ENCODE peak calls at places on chromosomes 1 and 21, in five cellular contexts. One of them, this sample, is unnamed.

GRCh38 chr1:228745497-228745896 is 10.2 kb downstream of the RHOU start:
- DNase-seq in small intestine: no peak
- DNase-seq in tibial artery: no peak
- DNase-seq in IMR-90: no peak
- DNase-seq in left lung: no peak
- DNase-seq in this sample: no peak

GRCh38 chr1:6343506-6344405 is 49.8 kb downstream of the ACOT7 start:
- DNase-seq in left lung: peak; percentile 67
- DNase-seq in small intestine: peak; percentile 91
- DNase-seq in IMR-90: peak; percentile 72
- DNase-seq in tibial artery: peak; percentile 58
- DNase-seq in this sample: peak; percentile 93

GRCh38 chr1:227774051-227774720 is 39.0 kb downstream of the SNAP47 start:
- DNase-seq in left lung: no peak
- DNase-seq in tibial artery: no peak
- DNase-seq in IMR-90: no peak
- DNase-seq in small intestine: no peak
- DNase-seq in this sample: peak; percentile 48

GRCh38 chr1:38512789-38513188 is 346.8 kb downstream of the RRAGC start:
- DNase-seq in tibial artery: no peak
- DNase-seq in IMR-90: no peak
- DNase-seq in left lung: no peak
- DNase-seq in small intestine: no peak
- DNase-seq in this sample: no peak

GRCh38 chr1:16630661-16631247 is 17.4 kb upstream of the NBPF1 start:
- DNase-seq in IMR-90: no peak
- DNase-seq in tibial artery: no peak
- DNase-seq in small intestine: no peak
- DNase-seq in left lung: peak; percentile 38
- DNase-seq in this sample: peak; percentile 81

GRCh38 chr1:41805771-41806471 is 112.8 kb downstream of the HIVEP3 start:
- DNase-seq in tibial artery: no peak
- DNase-seq in left lung: no peak
- DNase-seq in small intestine: no peak
- DNase-seq in IMR-90: no peak
- DNase-seq in this sample: no peak

GRCh38 chr1:11057477-11057876 is 2.3 kb downstream of the SRM start:
- DNase-seq in left lung: no peak
- DNase-seq in IMR-90: no peak
- DNase-seq in small intestine: no peak
- DNase-seq in tibial artery: no peak
- DNase-seq in this sample: peak; percentile 65

GRCh38 chr1:1136547-1137230 is 20.8 kb upstream of the C1orf159 start:
- DNase-seq in IMR-90: no peak
- DNase-seq in tibial artery: no peak
- DNase-seq in small intestine: peak; percentile 96
- DNase-seq in left lung: no peak
- DNase-seq in this sample: peak; percentile 96

GRCh38 chr1:39825432-39825941 is 36.8 kb upstream of the BMP8B start:
- DNase-seq in small intestine: peak; percentile 92
- DNase-seq in left lung: no peak
- DNase-seq in IMR-90: no peak
- DNase-seq in tibial artery: no peak
- DNase-seq in this sample: no peak

GRCh38 chr1:117615474-117615873 is 9.6 kb downstream of the TENT5C start:
- DNase-seq in IMR-90: no peak
- DNase-seq in tibial artery: no peak
- DNase-seq in small intestine: peak; percentile 14
- DNase-seq in left lung: no peak
- DNase-seq in this sample: no peak

GRCh38 chr1:16147615-16147926 is 8.3 kb downstream of the EPHA2 start:
- DNase-seq in left lung: no peak
- DNase-seq in small intestine: no peak
- DNase-seq in tibial artery: no peak
- DNase-seq in IMR-90: no peak
- DNase-seq in this sample: no peak

GRCh38 chr1:213572939-213573647 is 414.7 kb upstream of the PROX1 start:
- DNase-seq in IMR-90: no peak
- DNase-seq in left lung: no peak
- DNase-seq in small intestine: peak; percentile 62
- DNase-seq in tibial artery: no peak
- DNase-seq in this sample: no peak

GRCh38 chr1:23283660-23284602 is 60.2 kb downstream of the HNRNPR start:
- DNase-seq in tibial artery: no peak
- DNase-seq in left lung: no peak
- DNase-seq in small intestine: no peak
- DNase-seq in IMR-90: peak; percentile 67
- DNase-seq in this sample: no peak

GRCh38 chr1:156194300-156194652 is 372 bp downstream of the SLC25A44 start:
- DNase-seq in small intestine: no peak
- DNase-seq in IMR-90: peak; percentile 7
- DNase-seq in left lung: no peak
- DNase-seq in tibial artery: no peak
- DNase-seq in this sample: peak; percentile 44

GRCh38 chr1:202010042-202011015 is at the start of gene ELF3:
- DNase-seq in small intestine: peak; percentile 100
- DNase-seq in tibial artery: no peak
- DNase-seq in left lung: peak; percentile 86
- DNase-seq in IMR-90: no peak
- DNase-seq in this sample: peak; percentile 96

GRCh38 chr1:87331319-87332269 is 2.9 kb downstream of the LMO4 start:
- DNase-seq in left lung: peak; percentile 92
- DNase-seq in IMR-90: peak; percentile 60
- DNase-seq in tibial artery: peak; percentile 84
- DNase-seq in small intestine: peak; percentile 59
- DNase-seq in this sample: peak; percentile 95

GRCh38 chr1:115980998-115981993 is 5.0 kb downstream of the SLC22A15 start:
- DNase-seq in small intestine: peak; percentile 45
- DNase-seq in left lung: no peak
- DNase-seq in tibial artery: no peak
- DNase-seq in IMR-90: peak; percentile 16
- DNase-seq in this sample: peak; percentile 80

GRCh38 chr1:77874804-77875445 is 13.5 kb upstream of the NEXN start:
- DNase-seq in left lung: no peak
- DNase-seq in tibial artery: no peak
- DNase-seq in small intestine: no peak
- DNase-seq in IMR-90: peak; percentile 74
- DNase-seq in this sample: no peak

GRCh38 chr1:95309031-95309459 is 75.0 kb downstream of the RWDD3 start:
- DNase-seq in tibial artery: no peak
- DNase-seq in small intestine: no peak
- DNase-seq in IMR-90: peak; percentile 21
- DNase-seq in left lung: no peak
- DNase-seq in this sample: peak; percentile 70

GRCh38 chr1:22332795-22333499 is 118.7 kb upstream of the ZBTB40 start:
- DNase-seq in small intestine: no peak
- DNase-seq in tibial artery: no peak
- DNase-seq in left lung: no peak
- DNase-seq in IMR-90: no peak
- DNase-seq in this sample: no peak

GRCh38 chr1:44786841-44787426 is 1.0 kb downstream of the BEST4 start:
- DNase-seq in IMR-90: no peak
- DNase-seq in tibial artery: no peak
- DNase-seq in small intestine: no peak
- DNase-seq in left lung: no peak
- DNase-seq in this sample: no peak

GRCh38 chr1:30232288-30232899 is 491.0 kb downstream of the MATN1 start:
- DNase-seq in left lung: no peak
- DNase-seq in IMR-90: no peak
- DNase-seq in tibial artery: no peak
- DNase-seq in small intestine: peak; percentile 12
- DNase-seq in this sample: peak; percentile 78

GRCh38 chr1:108512239-108513071 is 47.4 kb upstream of the EEIG2 start:
- DNase-seq in small intestine: peak; percentile 53
- DNase-seq in IMR-90: peak; percentile 50
- DNase-seq in tibial artery: no peak
- DNase-seq in left lung: no peak
- DNase-seq in this sample: no peak

GRCh38 chr1:238764779-238765178 is 621.6 kb upstream of the CHRM3 start:
- DNase-seq in small intestine: no peak
- DNase-seq in left lung: no peak
- DNase-seq in IMR-90: no peak
- DNase-seq in tibial artery: no peak
- DNase-seq in this sample: no peak

GRCh38 chr1:17565551-17565971 is 26.1 kb downstream of the ARHGEF10L start:
- DNase-seq in tibial artery: no peak
- DNase-seq in left lung: no peak
- DNase-seq in small intestine: peak; percentile 40
- DNase-seq in IMR-90: no peak
- DNase-seq in this sample: peak; percentile 80

GRCh38 chr1:89802036-89802435 is 18.8 kb upstream of the LRRC8D start:
- DNase-seq in tibial artery: no peak
- DNase-seq in left lung: no peak
- DNase-seq in IMR-90: no peak
- DNase-seq in small intestine: no peak
- DNase-seq in this sample: peak; percentile 43

GRCh38 chr1:226110249-226111108 is 48.0 kb downstream of the H3-3A start:
- DNase-seq in tibial artery: peak; percentile 64
- DNase-seq in small intestine: peak; percentile 67
- DNase-seq in IMR-90: peak; percentile 58
- DNase-seq in left lung: peak; percentile 73
- DNase-seq in this sample: peak; percentile 89

GRCh38 chr1:1298861-1299685 is 8.7 kb downstream of the ACAP3 start:
- DNase-seq in small intestine: no peak
- DNase-seq in IMR-90: no peak
- DNase-seq in left lung: no peak
- DNase-seq in tibial artery: no peak
- DNase-seq in this sample: peak; percentile 96

GRCh38 chr1:41006942-41007865 is 14.3 kb downstream of the SLFNL1 start:
- DNase-seq in IMR-90: peak; percentile 37
- DNase-seq in small intestine: no peak
- DNase-seq in tibial artery: no peak
- DNase-seq in left lung: no peak
- DNase-seq in this sample: no peak

GRCh38 chr21:28805885-28806284 is 186.8 kb downstream of the LTN1 start:
- DNase-seq in tibial artery: peak; percentile 37
- DNase-seq in left lung: no peak
- DNase-seq in small intestine: no peak
- DNase-seq in IMR-90: peak; percentile 97
- DNase-seq in this sample: no peak

DNA sequence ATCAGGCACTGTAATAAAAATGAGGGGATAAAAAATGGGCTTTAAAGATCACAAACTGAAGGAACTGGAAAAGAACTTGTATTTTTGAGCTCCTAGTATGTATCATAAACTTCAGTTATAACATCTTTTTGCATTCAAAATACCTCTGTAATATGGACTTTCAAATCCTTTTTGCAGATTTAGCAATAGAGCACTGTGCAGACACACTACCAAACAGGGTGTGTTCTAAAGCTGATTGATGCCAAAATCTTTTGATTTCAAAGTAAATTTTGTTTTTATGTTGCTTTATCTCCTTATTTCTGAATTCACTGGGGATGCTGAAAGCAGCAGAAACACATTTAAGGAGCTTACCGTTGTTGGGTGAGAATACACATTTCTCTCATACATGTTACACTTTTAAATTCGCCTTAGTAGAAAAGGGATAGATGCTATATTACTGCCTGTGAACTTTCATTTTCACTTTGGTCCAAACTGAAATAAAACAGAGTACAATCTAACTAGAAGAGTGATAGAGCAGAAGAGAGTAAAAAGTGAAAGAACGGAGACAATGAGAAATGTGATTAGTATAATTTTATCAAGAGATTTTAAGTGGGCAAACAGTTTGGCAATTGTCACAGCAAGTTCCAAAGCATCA is 1126.6 kb downstream of the BRINP3 start:
- DNase-seq in small intestine: no peak
- DNase-seq in left lung: no peak
- DNase-seq in tibial artery: no peak
- DNase-seq in IMR-90: no peak
- DNase-seq in this sample: no peak
- H3K4me3 ChIP-seq in small intestine: no peak overlapping the region
- H3K4me3 ChIP-seq in left lung: no peak overlapping the region
- H3K4me3 ChIP-seq in tibial artery: no peak overlapping the region
- H3K4me3 ChIP-seq in IMR-90: no peak overlapping the region
- H3K4me3 ChIP-seq in this sample: no peak overlapping the region

DNA sequence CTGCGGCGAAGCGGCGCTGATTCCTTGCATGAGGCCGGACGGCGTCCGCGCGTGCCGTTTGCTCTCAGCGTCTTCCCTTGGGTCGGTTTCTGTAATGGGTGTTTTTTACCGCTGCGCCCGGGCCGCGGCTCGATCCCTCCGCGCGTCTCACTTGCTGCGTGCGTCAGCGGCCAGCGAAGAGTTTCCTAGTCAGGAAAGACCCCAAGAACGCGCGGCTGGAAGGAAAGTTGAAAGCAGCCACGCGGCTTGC is 159.9 kb downstream of the RUNX1 start:
- DNase-seq in tibial artery: peak; percentile 46
- DNase-seq in left lung: peak; percentile 59
- DNase-seq in small intestine: peak; percentile 55
- DNase-seq in IMR-90: peak; percentile 74
- DNase-seq in this sample: no peak
- H3K4me3 ChIP-seq in tibial artery: peak overlapping the region; percentile 66
- H3K4me3 ChIP-seq in left lung: peak overlapping the region; percentile 58
- H3K4me3 ChIP-seq in small intestine: peak overlapping the region; percentile 66
- H3K4me3 ChIP-seq in IMR-90: peak overlapping the region; percentile 91
- H3K4me3 ChIP-seq in this sample: peak overlapping the region; percentile 64

GRCh38 chr1:37438037-37438970 is 36.1 kb upstream of the ZC3H12A start:
- DNase-seq in IMR-90: no peak
- DNase-seq in small intestine: no peak
- DNase-seq in tibial artery: no peak
- DNase-seq in left lung: no peak
- DNase-seq in this sample: no peak

GRCh38 chr1:37432636-37433035 is 41.7 kb upstream of the ZC3H12A start:
- DNase-seq in IMR-90: no peak
- DNase-seq in small intestine: no peak
- DNase-seq in tibial artery: no peak
- DNase-seq in left lung: no peak
- DNase-seq in this sample: no peak

GRCh38 chr1:37437058-37437457 is 37.3 kb upstream of the ZC3H12A start:
- DNase-seq in left lung: no peak
- DNase-seq in tibial artery: no peak
- DNase-seq in small intestine: no peak
- DNase-seq in IMR-90: no peak
- DNase-seq in this sample: no peak

GRCh38 chr1:37433171-37433570 is 41.2 kb upstream of the ZC3H12A start:
- DNase-seq in small intestine: no peak
- DNase-seq in IMR-90: no peak
- DNase-seq in left lung: no peak
- DNase-seq in tibial artery: no peak
- DNase-seq in this sample: no peak

GRCh38 chr1:37434292-37434907 is 40.0 kb upstream of the ZC3H12A start:
- DNase-seq in left lung: peak; percentile 52
- DNase-seq in small intestine: peak; percentile 40
- DNase-seq in tibial artery: peak; percentile 37
- DNase-seq in IMR-90: peak; percentile 21
- DNase-seq in this sample: peak; percentile 93
- H3K4me3 ChIP-seq in left lung: no peak overlapping the region
- H3K4me3 ChIP-seq in small intestine: no peak overlapping the region
- H3K4me3 ChIP-seq in tibial artery: no peak overlapping the region
- H3K4me3 ChIP-seq in IMR-90: no peak overlapping the region
- H3K4me3 ChIP-seq in this sample: no peak overlapping the region

DNA sequence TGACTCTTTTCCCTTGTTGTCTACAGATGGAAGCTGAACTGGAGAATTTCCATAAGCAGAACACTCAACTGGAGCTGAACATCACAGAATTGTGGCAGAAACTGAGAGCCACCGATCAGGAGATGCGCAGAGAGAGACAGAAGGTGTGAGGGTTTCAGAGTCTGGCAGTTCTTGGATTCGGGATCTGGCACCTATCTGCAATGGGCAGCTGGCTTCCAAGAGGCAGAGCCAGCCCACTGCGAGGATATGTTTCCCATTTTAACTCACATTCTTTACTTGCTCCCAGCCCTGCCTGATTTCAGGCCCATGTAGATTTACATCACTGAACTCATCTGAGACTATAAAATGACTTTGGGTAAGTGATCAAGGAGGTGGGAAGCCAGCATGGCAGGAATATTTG is 37.3 kb upstream of the TMEM125 start:
- DNase-seq in left lung: no peak
- DNase-seq in small intestine: no peak
- DNase-seq in tibial artery: no peak
- DNase-seq in IMR-90: no peak
- DNase-seq in this sample: no peak
- H3K4me3 ChIP-seq in left lung: no peak overlapping the region
- H3K4me3 ChIP-seq in small intestine: no peak overlapping the region
- H3K4me3 ChIP-seq in tibial artery: no peak overlapping the region
- H3K4me3 ChIP-seq in IMR-90: no peak overlapping the region
- H3K4me3 ChIP-seq in this sample: no peak overlapping the region

This sample was measured in H7.